ENCODE peak calls at places on chromosomes 7 and 10, in nine cellular contexts. One of them, this sample, is unnamed.

GRCh38 chr10:28995497-28995896 is 293.4 kb upstream of the LYZL1 start:
- DNase-seq in cardiac fibroblast: no peak
- DNase-seq in adrenal gland: no peak
- DNase-seq in AG09319: no peak
- DNase-seq in WTC11: no peak
- DNase-seq in HCT116: no peak
- DNase-seq in GM06990: no peak
- DNase-seq in CD14-positive monocyte: no peak
- DNase-seq in GM13976: no peak
- DNase-seq in this sample: no peak

GRCh38 chr10:43930777-43931176 is 282.1 kb upstream of the ZNF32 start:
- DNase-seq in cardiac fibroblast: no peak
- DNase-seq in adrenal gland: no peak
- DNase-seq in AG09319: no peak
- DNase-seq in WTC11: no peak
- DNase-seq in HCT116: no peak
- DNase-seq in GM06990: no peak
- DNase-seq in CD14-positive monocyte: no peak
- DNase-seq in GM13976: no peak
- DNase-seq in this sample: no peak

GRCh38 chr7:71679480-71679879 is 547.5 kb downstream of the GALNT17 start:
- DNase-seq in cardiac fibroblast: no peak
- DNase-seq in adrenal gland: no peak
- DNase-seq in AG09319: no peak
- DNase-seq in WTC11: no peak
- DNase-seq in HCT116: no peak
- DNase-seq in GM06990: no peak
- DNase-seq in CD14-positive monocyte: no peak
- DNase-seq in GM13976: no peak
- DNase-seq in this sample: no peak

GRCh38 chr10:24277771-24278518 is 69.0 kb downstream of the KIAA1217 start:
- DNase-seq in cardiac fibroblast: peak
- DNase-seq in adrenal gland: peak
- DNase-seq in AG09319: no peak
- DNase-seq in WTC11: no peak
- DNase-seq in HCT116: no peak
- DNase-seq in GM06990: no peak
- DNase-seq in CD14-positive monocyte: no peak
- DNase-seq in GM13976: no peak
- DNase-seq in this sample: no peak

GRCh38 chr7:91062713-91063112 is 201.5 kb upstream of the FZD1 start:
- DNase-seq in cardiac fibroblast: no peak
- DNase-seq in adrenal gland: no peak
- DNase-seq in AG09319: no peak
- DNase-seq in WTC11: no peak
- DNase-seq in HCT116: no peak
- DNase-seq in GM06990: no peak
- DNase-seq in CD14-positive monocyte: no peak
- DNase-seq in GM13976: no peak
- DNase-seq in this sample: no peak

GRCh38 chr10:61613665-61614064 is 49.1 kb upstream of the CABCOCO1 start:
- DNase-seq in cardiac fibroblast: no peak
- DNase-seq in adrenal gland: no peak
- DNase-seq in AG09319: no peak
- DNase-seq in WTC11: no peak
- DNase-seq in HCT116: no peak
- DNase-seq in GM06990: no peak
- DNase-seq in CD14-positive monocyte: no peak
- DNase-seq in GM13976: no peak
- DNase-seq in this sample: no peak

GRCh38 chr7:49010717-49011116 is 86.4 kb downstream of the CDC14C start:
- DNase-seq in cardiac fibroblast: no peak
- DNase-seq in adrenal gland: no peak
- DNase-seq in AG09319: no peak
- DNase-seq in WTC11: no peak
- DNase-seq in HCT116: no peak
- DNase-seq in GM06990: no peak
- DNase-seq in CD14-positive monocyte: no peak
- DNase-seq in GM13976: no peak
- DNase-seq in this sample: no peak

GRCh38 chr7:431658-432111 is 88.0 kb downstream of the PDGFA start:
- DNase-seq in cardiac fibroblast: no peak
- DNase-seq in adrenal gland: peak
- DNase-seq in AG09319: no peak
- DNase-seq in WTC11: no peak
- DNase-seq in HCT116: no peak
- DNase-seq in GM06990: no peak
- DNase-seq in CD14-positive monocyte: no peak
- DNase-seq in GM13976: no peak
- DNase-seq in this sample: peak

GRCh38 chr7:139746652-139747051 is 31.1 kb downstream of the HIPK2 start:
- DNase-seq in cardiac fibroblast: no peak
- DNase-seq in adrenal gland: no peak
- DNase-seq in AG09319: no peak
- DNase-seq in WTC11: no peak
- DNase-seq in HCT116: no peak
- DNase-seq in GM06990: no peak
- DNase-seq in CD14-positive monocyte: no peak
- DNase-seq in GM13976: no peak
- DNase-seq in this sample: no peak

GRCh38 chr10:132298038-132298935 is 9.5 kb downstream of the STK32C start:
- DNase-seq in cardiac fibroblast: no peak
- DNase-seq in adrenal gland: peak
- DNase-seq in AG09319: no peak
- DNase-seq in WTC11: no peak
- DNase-seq in HCT116: no peak
- DNase-seq in GM06990: no peak
- DNase-seq in CD14-positive monocyte: no peak
- DNase-seq in GM13976: no peak
- DNase-seq in this sample: no peak

GRCh38 chr10:103770139-103770538 is 85.2 kb downstream of the SH3PXD2A start:
- DNase-seq in cardiac fibroblast: no peak
- DNase-seq in adrenal gland: no peak
- DNase-seq in AG09319: no peak
- DNase-seq in WTC11: no peak
- DNase-seq in HCT116: no peak
- DNase-seq in GM06990: no peak
- DNase-seq in CD14-positive monocyte: no peak
- DNase-seq in GM13976: no peak
- DNase-seq in this sample: no peak

GRCh38 chr7:77258014-77258413 is 58.4 kb upstream of the FGL2 start:
- DNase-seq in cardiac fibroblast: peak
- DNase-seq in adrenal gland: no peak
- DNase-seq in AG09319: no peak
- DNase-seq in WTC11: no peak
- DNase-seq in HCT116: no peak
- DNase-seq in GM06990: no peak
- DNase-seq in CD14-positive monocyte: no peak
- DNase-seq in GM13976: no peak
- DNase-seq in this sample: no peak

GRCh38 chr7:50475340-50475739 is 25.2 kb upstream of the FIGNL1 start:
- DNase-seq in cardiac fibroblast: no peak
- DNase-seq in adrenal gland: no peak
- DNase-seq in AG09319: no peak
- DNase-seq in WTC11: no peak
- DNase-seq in HCT116: no peak
- DNase-seq in GM06990: no peak
- DNase-seq in CD14-positive monocyte: no peak
- DNase-seq in GM13976: no peak
- DNase-seq in this sample: no peak

GRCh38 chr7:149690688-149691446 is 82.5 kb downstream of the ZNF467 start:
- DNase-seq in cardiac fibroblast: peak
- DNase-seq in adrenal gland: peak
- DNase-seq in AG09319: no peak
- DNase-seq in WTC11: peak
- DNase-seq in HCT116: peak
- DNase-seq in GM06990: no peak
- DNase-seq in CD14-positive monocyte: no peak
- DNase-seq in GM13976: no peak
- DNase-seq in this sample: no peak

GRCh38 chr10:31148955-31149354 is 117.3 kb upstream of the ZNF438 start:
- DNase-seq in cardiac fibroblast: peak
- DNase-seq in adrenal gland: no peak
- DNase-seq in AG09319: no peak
- DNase-seq in WTC11: no peak
- DNase-seq in HCT116: no peak
- DNase-seq in GM06990: no peak
- DNase-seq in CD14-positive monocyte: no peak
- DNase-seq in GM13976: no peak
- DNase-seq in this sample: no peak

GRCh38 chr10:44805461-44806210 is 105.5 kb upstream of the TMEM72 start:
- DNase-seq in cardiac fibroblast: no peak
- DNase-seq in adrenal gland: peak
- DNase-seq in AG09319: no peak
- DNase-seq in WTC11: no peak
- DNase-seq in HCT116: no peak
- DNase-seq in GM06990: no peak
- DNase-seq in CD14-positive monocyte: no peak
- DNase-seq in GM13976: no peak
- DNase-seq in this sample: no peak

GRCh38 chr10:69385454-69386350 is 31.0 kb downstream of the TACR2 start:
- DNase-seq in cardiac fibroblast: no peak
- DNase-seq in adrenal gland: no peak
- DNase-seq in AG09319: no peak
- DNase-seq in WTC11: no peak
- DNase-seq in HCT116: no peak
- DNase-seq in GM06990: no peak
- DNase-seq in CD14-positive monocyte: no peak
- DNase-seq in GM13976: no peak
- DNase-seq in this sample: no peak

GRCh38 chr10:3784510-3785250 is at the start of gene KLF6:
- DNase-seq in cardiac fibroblast: peak
- DNase-seq in adrenal gland: peak
- DNase-seq in AG09319: no peak
- DNase-seq in WTC11: no peak
- DNase-seq in HCT116: no peak
- DNase-seq in GM06990: no peak
- DNase-seq in CD14-positive monocyte: no peak
- DNase-seq in GM13976: peak
- DNase-seq in this sample: peak
- TF ChIP-seq CTCF in cardiac fibroblast: no peak
- TF ChIP-seq CTCF in adrenal gland: peak
- TF ChIP-seq CTCF in AG09319: no peak
- TF ChIP-seq CTCF in WTC11: no peak
- TF ChIP-seq CTCF in HCT116: no peak
- TF ChIP-seq CTCF in GM06990: no peak
- TF ChIP-seq CTCF in CD14-positive monocyte: no peak
- TF ChIP-seq CTCF in GM13976: peak
- TF ChIP-seq CTCF in this sample: peak

DNA sequence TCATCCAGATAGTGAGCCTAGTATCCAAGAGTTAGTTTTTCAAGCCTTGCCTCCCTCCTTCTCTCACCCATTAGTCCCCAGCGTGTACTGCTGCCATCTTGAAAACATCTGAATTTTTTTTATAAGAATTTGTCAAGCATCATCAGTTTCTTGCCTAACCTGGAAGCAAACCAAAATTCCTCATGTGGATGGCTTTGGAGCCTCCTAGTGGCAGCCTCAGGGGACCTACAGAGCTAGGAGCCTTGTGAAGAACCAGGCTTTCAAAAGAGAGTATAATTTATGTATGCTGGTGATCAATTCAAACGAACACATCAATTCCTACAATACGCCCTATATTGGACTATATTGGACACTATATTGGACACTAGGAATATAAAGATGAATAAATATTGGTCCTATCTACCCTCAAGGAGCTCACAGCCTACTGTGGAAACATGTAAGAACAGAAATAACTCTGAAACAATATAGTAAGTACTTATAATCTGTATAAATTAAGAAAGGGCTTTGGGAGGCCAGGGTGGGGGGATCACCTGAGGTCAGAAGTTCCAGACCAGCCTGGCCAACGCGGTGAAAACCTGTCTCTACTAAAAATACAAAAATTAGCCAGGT is 63.4 kb downstream of the HPSE2 start:
- DNase-seq in cardiac fibroblast: peak
- DNase-seq in adrenal gland: peak
- DNase-seq in AG09319: no peak
- DNase-seq in WTC11: peak
- DNase-seq in HCT116: peak
- DNase-seq in GM06990: no peak
- DNase-seq in CD14-positive monocyte: no peak
- DNase-seq in GM13976: peak
- DNase-seq in this sample: no peak
- TF ChIP-seq CTCF in cardiac fibroblast: peak
- TF ChIP-seq CTCF in adrenal gland: peak
- TF ChIP-seq CTCF in AG09319: peak
- TF ChIP-seq CTCF in WTC11: peak
- TF ChIP-seq CTCF in HCT116: peak
- TF ChIP-seq CTCF in GM06990: peak
- TF ChIP-seq CTCF in CD14-positive monocyte: peak
- TF ChIP-seq CTCF in GM13976: peak
- TF ChIP-seq CTCF in this sample: peak

GRCh38 chr10:71705582-71705981 is 14.0 kb downstream of the C10orf105 start:
- DNase-seq in cardiac fibroblast: no peak
- DNase-seq in adrenal gland: no peak
- DNase-seq in AG09319: no peak
- DNase-seq in WTC11: no peak
- DNase-seq in HCT116: no peak
- DNase-seq in GM06990: no peak
- DNase-seq in CD14-positive monocyte: no peak
- DNase-seq in GM13976: no peak
- DNase-seq in this sample: no peak
- TF ChIP-seq CTCF in cardiac fibroblast: no peak
- TF ChIP-seq CTCF in adrenal gland: no peak
- TF ChIP-seq CTCF in AG09319: no peak
- TF ChIP-seq CTCF in WTC11: no peak
- TF ChIP-seq CTCF in HCT116: peak
- TF ChIP-seq CTCF in GM06990: no peak
- TF ChIP-seq CTCF in CD14-positive monocyte: no peak
- TF ChIP-seq CTCF in GM13976: no peak
- TF ChIP-seq CTCF in this sample: no peak

DNA sequence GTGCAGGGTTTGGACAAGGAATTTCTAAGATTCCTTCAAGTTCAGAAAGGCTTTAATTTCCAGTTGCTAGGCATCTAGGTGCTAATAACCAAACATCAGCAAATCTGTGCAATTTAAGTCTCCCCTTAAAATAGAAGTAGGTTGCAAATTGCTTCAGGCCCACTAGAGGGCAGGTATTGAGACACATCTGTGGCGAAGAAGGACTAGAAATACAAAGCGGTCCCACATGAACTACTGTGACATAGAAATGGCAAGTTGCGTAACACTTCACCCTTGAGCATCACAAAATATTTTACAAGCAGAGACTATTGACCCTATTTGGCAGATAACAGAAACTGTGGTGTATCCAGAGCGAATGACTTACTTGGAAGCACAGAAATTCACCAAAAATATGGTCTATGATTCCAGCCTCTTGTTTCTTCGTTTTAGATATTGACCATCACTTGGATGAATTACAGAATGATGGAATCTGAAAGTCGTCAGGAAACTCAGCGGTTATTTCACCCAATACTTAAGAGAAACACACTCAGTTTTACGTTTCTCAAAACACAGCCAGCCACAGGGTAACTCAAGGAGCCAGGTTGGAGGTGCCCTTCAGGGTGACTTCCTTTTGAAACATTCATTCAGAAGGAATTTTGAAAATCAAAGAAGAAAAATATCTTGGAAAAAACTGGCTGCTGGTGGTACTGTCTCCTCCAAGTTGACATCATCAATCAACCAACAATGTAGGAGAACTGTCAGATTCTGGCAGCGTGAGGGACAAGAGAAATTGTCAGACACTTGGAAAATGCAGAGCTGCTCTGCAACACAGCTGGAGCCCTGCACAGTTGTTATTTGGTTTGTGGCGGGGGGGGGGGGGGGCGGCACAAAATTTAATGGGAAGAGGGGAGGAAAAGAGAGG is 256.3 kb upstream of the MINDY3 start:
- DNase-seq in cardiac fibroblast: peak
- DNase-seq in adrenal gland: peak
- DNase-seq in AG09319: no peak
- DNase-seq in WTC11: peak
- DNase-seq in HCT116: peak
- DNase-seq in GM06990: no peak
- DNase-seq in CD14-positive monocyte: no peak
- DNase-seq in GM13976: peak
- DNase-seq in this sample: no peak
- TF ChIP-seq CTCF in cardiac fibroblast: peak
- TF ChIP-seq CTCF in adrenal gland: peak
- TF ChIP-seq CTCF in AG09319: no peak
- TF ChIP-seq CTCF in WTC11: peak
- TF ChIP-seq CTCF in HCT116: peak
- TF ChIP-seq CTCF in GM06990: peak
- TF ChIP-seq CTCF in CD14-positive monocyte: peak
- TF ChIP-seq CTCF in GM13976: peak
- TF ChIP-seq CTCF in this sample: peak